ENCODE peak calls at places on chromosomes 4 and X, in ten cellular contexts. T is fibroblast of lung, Y is MM.1S, Z is IMR-90, U is HepG2, B is osteoblast, V is HCT116, H is hepatocyte, R is H9, E is endothelial cell of umbilical vein. L is an unnamed sample.

GRCh38 chr4:158036998-158037397 is 135.8 kb downstream of the GASK1B start:
- DNase-seq in T (no peak), V (no peak), E (no peak), R (no peak), B (no peak), H (no peak), U (peak; percentile 35), Z (no peak), Y (no peak), L (no peak)

GRCh38 chrX:274904-275475 is 6.2 kb upstream of the PLCXD1 start:
- DNase-seq in U (peak; percentile 67), R (peak; percentile 93), Y (no peak), B (peak; percentile 45), T (no peak), Z (no peak), H (peak; percentile 72), V (no peak), E (no peak), L (no peak)

GRCh38 chr4:119070301-119070700 is 65.3 kb upstream of the MYOZ2 start:
- DNase-seq in Y (no peak), Z (no peak), H (no peak), U (no peak), B (no peak), T (no peak), E (no peak), V (no peak), R (no peak), L (peak; percentile 79)

GRCh38 chr4:185709802-185710486 is 102.0 kb downstream of the SORBS2 start:
- DNase-seq in V (no peak), E (no peak), Y (no peak), B (no peak), R (no peak), T (peak; percentile 50), H (no peak), U (peak; percentile 74), Z (no peak), L (peak; percentile 87)

GRCh38 chrX:111376897-111377601 is 34.9 kb downstream of the DCX start:
- DNase-seq in U (no peak), T (no peak), Y (no peak), H (peak; percentile 21), Z (no peak), R (peak; percentile 48), V (no peak), E (no peak), B (no peak), L (no peak)

GRCh38 chrX:107834273-107835201 is 8.9 kb downstream of the MID2 start:
- DNase-seq in E (no peak), V (no peak), U (no peak), Y (no peak), H (no peak), R (no peak), Z (no peak), B (no peak), T (no peak), L (peak; percentile 3)

GRCh38 chr4:129327637-129328036 is 231.7 kb downstream of the C4orf33 start:
- DNase-seq in Y (no peak), H (no peak), Z (no peak), E (no peak), T (no peak), R (no peak), U (no peak), B (no peak), V (no peak), L (no peak)

GRCh38 chr4:52100062-52100461 is 49.0 kb downstream of the SPATA18 start:
- DNase-seq in B (no peak), H (no peak), Z (no peak), V (no peak), T (peak; percentile 88), E (peak; percentile 16), U (no peak), R (no peak), Y (peak; percentile 82), L (peak; percentile 87)

GRCh38 chr4:162015090-162015489 is 148.7 kb downstream of the FSTL5 start:
- DNase-seq in V (no peak), B (no peak), Y (no peak), H (no peak), U (no peak), E (peak; percentile 14), T (peak; percentile 65), R (no peak), Z (peak; percentile 24), L (peak; percentile 31)

GRCh38 chrX:68903111-68903510 is 74.3 kb downstream of the EFNB1 start:
- DNase-seq in U (peak; percentile 26), H (no peak), R (no peak), Y (no peak), E (no peak), Z (no peak), V (no peak), T (no peak), B (no peak), L (no peak)

DNA sequence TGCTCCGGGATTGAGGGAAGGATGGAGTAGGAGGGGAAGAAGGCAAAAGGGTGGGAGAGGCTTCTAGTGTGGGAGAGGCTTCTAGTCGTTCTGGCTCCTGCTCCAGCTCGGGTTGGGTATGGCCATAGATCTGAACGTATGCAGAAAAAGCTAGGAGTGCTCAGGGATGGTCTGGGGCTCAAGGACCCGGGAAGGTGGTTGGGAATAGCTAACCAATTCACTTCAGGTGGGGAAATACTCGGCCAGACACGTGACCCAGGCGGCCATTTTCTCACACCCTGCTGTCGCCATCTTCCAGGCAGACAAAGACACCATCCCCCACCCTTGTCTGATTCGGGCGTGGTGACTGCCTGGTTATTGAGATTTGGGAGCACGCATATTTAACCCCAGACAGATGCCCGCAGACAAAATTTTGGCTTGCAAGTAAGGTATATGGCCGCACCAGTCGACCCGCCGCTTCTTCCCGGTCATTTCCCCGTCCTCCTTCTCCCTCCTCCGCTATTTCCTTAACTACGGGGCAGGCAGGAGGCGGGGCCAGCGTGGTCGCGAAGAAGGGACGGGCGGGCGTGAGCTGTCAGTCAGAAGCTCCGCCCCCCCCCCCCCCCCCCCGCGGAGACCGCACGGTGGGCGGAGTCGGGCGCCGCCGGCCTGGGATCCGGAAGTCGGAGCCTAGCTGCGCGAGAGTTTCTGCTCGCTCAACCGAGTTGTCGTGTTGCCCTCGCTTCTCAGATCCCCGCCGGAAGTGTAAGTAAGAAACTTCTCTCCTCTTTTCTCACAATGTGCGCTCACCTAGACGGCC is at the start of gene GNL3L:
- DNase-seq in V (peak; percentile 69), Y (peak; percentile 83), T (peak; percentile 81), B (peak; percentile 90), U (peak; percentile 70), Z (peak; percentile 79), H (peak; percentile 87), E (peak; percentile 78), R (peak; percentile 89), L (peak; percentile 80)
- H2AFZ ChIP-seq in V (peak within 1 kb of the TSS; percentile 26), Y (peak within 1 kb of the TSS; percentile 75), T (peak within 1 kb of the TSS; percentile 73), B (peak within 1 kb of the TSS; percentile 90), U (peak within 1 kb of the TSS; percentile 78), Z (peak within 1 kb of the TSS; percentile 85), H (peak within 1 kb of the TSS; percentile 76), E (peak within 1 kb of the TSS; percentile 64), R (no peak within 1 kb of the TSS), L (peak within 1 kb of the TSS; percentile 94)

GRCh38 chr4:124874172-124874450 is 161.6 kb upstream of the ANKRD50 start:
- DNase-seq in H (no peak), T (no peak), V (no peak), E (no peak), Y (no peak), R (no peak), U (no peak), B (no peak), Z (no peak), L (no peak)
- H3K4me2 ChIP-seq in H (no peak overlapping the region), T (no peak overlapping the region), V (no peak overlapping the region), E (no peak overlapping the region), Y (no peak overlapping the region), R (no peak overlapping the region), U (no peak overlapping the region), B (no peak overlapping the region), Z (no peak overlapping the region), L (no peak overlapping the region)

GRCh38 chr4:75630174-75630931 is at the start of gene CDKL2:
- DNase-seq in H (peak; percentile 94), Y (peak; percentile 83), R (peak; percentile 95), E (peak; percentile 71), B (peak; percentile 91), U (no peak), T (peak; percentile 58), Z (no peak), V (peak; percentile 81), L (peak; percentile 64)
- H2AFZ ChIP-seq in H (peak within 1 kb of the TSS; percentile 82), Y (peak within 1 kb of the TSS; percentile 95), R (peak within 1 kb of the TSS; percentile 56), E (peak within 1 kb of the TSS; percentile 94), B (peak within 1 kb of the TSS; percentile 93), U (no peak within 1 kb of the TSS), T (peak within 1 kb of the TSS; percentile 94), Z (peak within 1 kb of the TSS; percentile 97), V (peak within 1 kb of the TSS; percentile 99), L (peak within 1 kb of the TSS; percentile 97)

GRCh38 chr4:101115841-101116240 is 231.5 kb downstream of the PPP3CA start:
- DNase-seq in V (no peak), R (no peak), T (no peak), Z (no peak), Y (no peak), U (no peak), E (no peak), H (no peak), B (no peak), L (no peak)
- H3K4me2 ChIP-seq in V (peak overlapping the region; percentile 60), R (no peak overlapping the region), T (no peak overlapping the region), Z (no peak overlapping the region), Y (no peak overlapping the region), U (peak overlapping the region; percentile 56), E (no peak overlapping the region), H (no peak overlapping the region), B (no peak overlapping the region), L (peak overlapping the region; percentile 29)

GRCh38 chr4:71231073-71231752 is 107.6 kb upstream of the SLC4A4 start:
- DNase-seq in U (no peak), Z (peak; percentile 59), V (no peak), Y (peak; percentile 74), T (peak; percentile 66), E (no peak), R (no peak), H (peak; percentile 33), B (no peak), L (no peak)

GRCh38 chr4:71231753-71232420 is 106.9 kb upstream of the SLC4A4 start:
- DNase-seq in H (no peak), B (peak; percentile 44), E (no peak), V (no peak), R (no peak), Z (peak; percentile 19), U (no peak), T (peak; percentile 42), Y (no peak), L (no peak)

GRCh38 chr4:71229477-71230257 is 109.2 kb upstream of the SLC4A4 start:
- DNase-seq in Y (peak; percentile 25), B (peak; percentile 76), H (peak; percentile 79), E (peak; percentile 13), U (peak; percentile 5), Z (peak; percentile 81), V (peak; percentile 7), T (peak; percentile 50), R (peak; percentile 36), L (no peak)

GRCh38 chr4:71230613-71231012 is 108.2 kb upstream of the SLC4A4 start:
- DNase-seq in T (no peak), V (no peak), E (no peak), B (no peak), U (no peak), Y (peak; percentile 34), R (no peak), H (no peak), Z (no peak), L (no peak)

DNA sequence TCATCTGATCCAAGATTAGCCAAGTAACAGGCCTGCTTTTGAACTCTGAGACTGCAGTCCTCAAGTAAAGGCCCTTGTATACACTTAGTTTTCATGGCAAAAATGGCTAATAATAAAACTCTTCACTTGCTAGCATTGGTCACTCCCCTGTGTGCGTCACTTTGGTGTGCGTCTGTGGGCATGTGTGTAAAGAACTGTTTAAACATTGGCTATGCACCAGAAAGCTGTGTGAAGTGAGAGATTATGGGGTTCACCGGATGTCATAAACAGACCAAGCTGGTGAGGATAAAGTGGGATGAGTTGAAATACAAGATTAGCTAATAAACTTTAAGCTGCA is 108.6 kb upstream of the SLC4A4 start:
- DNase-seq in Z (peak; percentile 87), E (no peak), Y (no peak), T (peak; percentile 19), R (no peak), B (peak; percentile 15), U (no peak), H (no peak), V (no peak), L (no peak)
- H2AFZ ChIP-seq in Z (no peak overlapping the region), E (no peak overlapping the region), Y (no peak overlapping the region), T (no peak overlapping the region), R (no peak overlapping the region), B (no peak overlapping the region), U (no peak overlapping the region), H (no peak overlapping the region), V (no peak overlapping the region), L (no peak overlapping the region)

L was measured in mammary epithelial cell.